ENCODE peak calls at places on chromosomes 6 and 20, in seven cellular contexts. E is mucosa of descending colon, K is AG10803, S is foreskin fibroblast, A is adrenal gland, H is H7, O is NT2/D1. M is an unnamed sample.
A peak's percentile ranks its signal among the peaks of the same experiment; 100 is the strongest.

GRCh38 chr6:78605909-78606446 is 261.4 kb upstream of the IRAK1BP1 start:
- DNase-seq in K (peak; percentile 76), A (no peak), H (no peak), S (peak; percentile 73), O (no peak), E (no peak), M (peak; percentile 76)

GRCh38 chr6:71403422-71404134 is 115.0 kb downstream of the OGFRL1 start:
- DNase-seq in A (no peak), S (no peak), O (no peak), H (no peak), E (no peak), K (no peak), M (peak; percentile 32)

GRCh38 chr20:54014301-54014914 is 56.0 kb downstream of the BCAS1 start:
- DNase-seq in K (no peak), E (no peak), O (no peak), H (no peak), A (no peak), S (no peak), M (no peak)

GRCh38 chr20:31933698-31934097 is 18.1 kb downstream of the PDRG1 start:
- DNase-seq in S (no peak), K (no peak), E (no peak), A (no peak), O (no peak), H (no peak), M (no peak)

GRCh38 chr20:3068075-3068474 is 3.3 kb upstream of the OXT start:
- DNase-seq in H (no peak), A (no peak), K (no peak), S (no peak), O (no peak), E (no peak), M (no peak)

GRCh38 chr6:164133095-164133494 is 718.6 kb downstream of the QKI start:
- DNase-seq in H (no peak), S (no peak), K (no peak), O (no peak), A (no peak), E (no peak), M (no peak)

GRCh38 chr20:40506567-40506966 is 182.5 kb downstream of the MAFB start:
- DNase-seq in A (peak; percentile 94), E (peak; percentile 56), S (peak; percentile 91), K (peak; percentile 100), O (no peak), H (peak; percentile 18), M (peak; percentile 95)

GRCh38 chr6:123940551-123940950 is 136.9 kb downstream of the NKAIN2 start:
- DNase-seq in E (no peak), O (no peak), H (no peak), A (no peak), K (no peak), S (no peak), M (no peak)

GRCh38 chr20:56841346-56841908 is 212.3 kb downstream of the TFAP2C start:
- DNase-seq in A (no peak), O (no peak), E (no peak), K (no peak), H (no peak), S (no peak), M (no peak)

GRCh38 chr6:112223070-112223861 is 31.1 kb downstream of the LAMA4 start:
- DNase-seq in A (no peak), H (no peak), E (no peak), S (peak; percentile 88), O (no peak), K (peak; percentile 98), M (peak; percentile 92)

GRCh38 chr6:169791721-169792131 is 40.3 kb downstream of the ERMARD start:
- DNase-seq in E (no peak), K (no peak), H (no peak), A (peak; percentile 42), S (no peak), O (no peak), M (no peak)

GRCh38 chr6:11163932-11164331 is 52.4 kb upstream of the ERVFRD-1 start:
- DNase-seq in A (no peak), E (no peak), O (no peak), H (no peak), S (no peak), K (no peak), M (no peak)

GRCh38 chr6:45619994-45620471 is 242.3 kb upstream of the SUPT3H start:
- DNase-seq in O (no peak), H (no peak), S (peak; percentile 82), A (no peak), E (no peak), K (peak; percentile 63), M (peak; percentile 46)

GRCh38 chr20:45077559-45077958 is 23.4 kb downstream of the KCNS1 start:
- DNase-seq in E (no peak), A (no peak), K (no peak), H (no peak), S (no peak), O (no peak), M (no peak)

DNA sequence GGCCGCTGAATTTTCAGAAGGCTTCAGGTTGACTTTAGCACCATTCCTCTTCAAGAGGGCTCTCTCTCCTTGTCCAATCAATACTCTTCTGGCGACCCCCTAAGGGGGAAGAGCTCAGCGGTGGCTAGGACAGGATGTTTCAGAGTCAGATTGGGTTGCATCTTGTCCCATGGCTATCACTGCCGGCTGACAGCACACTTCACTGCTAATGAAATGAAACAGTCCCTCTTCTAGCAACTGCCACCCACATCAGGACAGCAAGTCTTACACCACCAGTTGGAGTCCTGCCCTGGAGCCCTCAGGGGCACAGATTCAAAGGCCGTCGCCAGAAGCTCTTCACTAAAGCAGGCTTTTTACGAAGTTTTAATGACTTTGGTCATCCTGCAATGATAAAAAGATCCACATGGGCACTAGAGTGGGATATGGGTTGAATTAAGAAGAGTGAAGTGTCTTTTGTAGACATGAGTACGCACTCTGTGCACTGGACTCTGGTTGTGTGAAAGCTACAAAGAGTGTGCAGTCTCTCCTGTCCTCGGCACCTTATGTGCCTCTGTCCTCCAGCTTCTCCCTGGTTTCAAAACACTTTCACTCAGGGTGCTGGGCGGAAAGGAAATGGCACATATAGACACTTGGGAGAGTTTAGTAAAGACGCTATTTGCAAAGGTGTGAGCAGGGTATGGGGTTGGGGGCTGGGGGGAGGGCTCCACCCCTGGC is 66.1 kb upstream of the SLC22A16 start:
- DNase-seq in K (peak; percentile 43), E (no peak), O (no peak), A (no peak), H (no peak), S (no peak), M (no peak)
- H3K4me3 ChIP-seq in K (no peak overlapping the region), E (no peak overlapping the region), O (no peak overlapping the region), A (no peak overlapping the region), H (no peak overlapping the region), S (no peak overlapping the region), M (no peak overlapping the region)

GRCh38 chr20:51497542-51498467 is 44.7 kb downstream of the NFATC2 start:
- DNase-seq in H (no peak), O (no peak), A (peak; percentile 76), S (no peak), K (no peak), E (peak; percentile 12), M (peak; percentile 29)
- H3K4me3 ChIP-seq in H (no peak overlapping the region), O (no peak overlapping the region), A (no peak overlapping the region), S (no peak overlapping the region), K (no peak overlapping the region), E (no peak overlapping the region), M (no peak overlapping the region)

GRCh38 chr20:60087563-60088105 is 129.4 kb downstream of the CDH26 start:
- DNase-seq in A (no peak), E (no peak), O (no peak), S (no peak), K (peak; percentile 55), H (no peak), M (no peak)
- H3K4me3 ChIP-seq in A (no peak overlapping the region), E (no peak overlapping the region), O (no peak overlapping the region), S (no peak overlapping the region), K (no peak overlapping the region), H (no peak overlapping the region), M (no peak overlapping the region)

GRCh38 chr20:1897965-1898464 is 2.8 kb downstream of the SIRPA start:
- DNase-seq in O (no peak), E (peak; percentile 23), S (no peak), A (peak; percentile 74), H (no peak), K (peak; percentile 52), M (peak; percentile 30)
- H3K4me3 ChIP-seq in O (no peak overlapping the region), E (no peak overlapping the region), S (no peak overlapping the region), A (no peak overlapping the region), H (no peak overlapping the region), K (peak overlapping the region; percentile 23), M (no peak overlapping the region)

DNA sequence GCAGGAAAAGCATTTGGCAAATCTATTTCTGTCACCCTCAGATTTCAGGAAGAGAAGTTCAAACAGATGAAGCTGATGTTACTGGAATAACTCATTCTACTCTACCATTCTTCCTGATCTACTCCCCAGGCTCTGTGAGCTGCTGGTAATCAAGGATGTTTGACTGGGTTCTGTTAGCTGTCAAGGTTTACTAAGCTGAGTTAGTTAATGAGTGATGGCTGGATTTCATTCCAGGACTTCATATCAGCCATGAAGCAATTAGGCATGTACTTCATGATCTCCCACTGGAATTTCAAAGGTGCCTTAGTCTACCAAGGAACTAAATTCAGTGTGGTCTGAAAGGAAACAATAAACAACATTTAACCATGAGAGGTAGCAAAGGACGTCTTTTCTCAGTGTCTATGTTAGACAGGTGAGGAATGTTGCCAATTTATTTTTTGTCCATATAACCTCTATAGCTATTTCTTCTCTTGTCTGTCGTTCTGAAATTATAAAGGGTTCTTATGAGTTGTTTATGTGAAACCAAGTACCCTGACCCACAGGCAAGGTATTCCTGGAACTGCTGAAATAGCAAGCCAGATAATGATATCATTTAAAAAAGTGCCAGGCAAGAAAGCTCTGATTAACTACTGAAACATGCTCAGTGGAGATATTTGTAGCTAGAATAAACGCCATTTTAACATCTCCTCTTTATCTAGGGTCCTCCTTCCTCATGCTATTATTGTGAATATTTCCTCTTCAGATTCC is 112.9 kb downstream of the BACH2 start:
- DNase-seq in S (no peak), H (no peak), O (no peak), K (no peak), A (no peak), E (no peak), M (no peak)
- H3K4me3 ChIP-seq in S (no peak overlapping the region), H (no peak overlapping the region), O (no peak overlapping the region), K (no peak overlapping the region), A (no peak overlapping the region), E (no peak overlapping the region), M (no peak overlapping the region)

DNA sequence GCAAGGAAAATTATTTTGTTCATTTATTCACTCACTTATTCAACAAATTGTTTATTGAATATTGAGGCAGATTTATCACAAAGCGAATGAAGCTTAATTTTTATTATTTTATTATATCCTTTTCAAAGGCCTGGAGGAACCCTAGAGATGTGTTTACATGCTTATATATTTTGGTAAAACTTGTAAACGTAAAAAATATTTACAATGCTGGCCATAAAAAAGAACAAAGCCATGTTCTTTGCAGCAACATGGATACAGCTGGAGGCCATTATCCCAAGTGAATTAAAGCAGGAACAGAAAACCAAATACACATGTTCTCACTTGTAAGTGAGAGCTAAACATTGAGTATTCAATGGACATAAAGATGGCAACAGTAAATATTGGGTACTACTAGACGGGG is 58.8 kb downstream of the ELOVL4 start:
- DNase-seq in A (no peak), S (no peak), K (no peak), E (no peak), H (no peak), O (no peak), M (no peak)
- H3K4me3 ChIP-seq in A (no peak overlapping the region), S (no peak overlapping the region), K (no peak overlapping the region), E (no peak overlapping the region), H (no peak overlapping the region), O (no peak overlapping the region), M (no peak overlapping the region)

M was measured in cardiac fibroblast.